ENCODE peak calls at places on chromosome 6, in nine cellular contexts. B, M, G, Q, C, K, H, R and Y are unnamed samples.

GRCh38 chr6:47034919-47035318 is 7.2 kb downstream of the ADGRF1 start:
- DNase-seq in B (no peak), H (no peak), M (no peak), C (no peak), R (no peak), K (no peak), Q (no peak), G (no peak), Y (peak; percentile 83)

GRCh38 chr6:107956586-107957164 is 1.3 kb downstream of the SEC63 start:
- DNase-seq in B (no peak), Q (no peak), G (no peak), K (no peak), C (no peak), M (no peak), R (no peak), H (no peak), Y (peak; percentile 62)

GRCh38 chr6:41551857-41552256 is 5.7 kb downstream of the FOXP4 start:
- DNase-seq in Q (no peak), B (no peak), K (no peak), M (no peak), H (no peak), G (no peak), R (no peak), C (no peak), Y (no peak)

GRCh38 chr6:89817481-89817880 is 2.1 kb downstream of the MDN1 start:
- DNase-seq in B (no peak), C (no peak), Q (no peak), R (no peak), K (no peak), H (no peak), G (no peak), M (no peak), Y (no peak)

GRCh38 chr6:3776881-3777507 is 25.5 kb upstream of the PXDC1 start:
- DNase-seq in Q (no peak), R (no peak), H (no peak), C (no peak), M (no peak), B (no peak), K (peak; percentile 14), G (no peak), Y (no peak)

GRCh38 chr6:151069641-151070040 is 170.1 kb upstream of the AKAP12 start:
- DNase-seq in G (no peak), R (no peak), Q (no peak), M (no peak), H (no peak), C (no peak), B (no peak), K (no peak), Y (no peak)

GRCh38 chr6:118745156-118745555 is 93.8 kb upstream of the CEP85L start:
- DNase-seq in M (no peak), C (no peak), R (no peak), Q (no peak), B (no peak), G (no peak), H (no peak), K (no peak), Y (no peak)

GRCh38 chr6:109738667-109739066 is 47.6 kb downstream of the FIG4 start:
- DNase-seq in C (no peak), M (no peak), G (no peak), Q (no peak), R (no peak), K (no peak), B (no peak), H (no peak), Y (no peak)

GRCh38 chr6:140438346-140438735 is 1063.9 kb upstream of the CITED2 start:
- DNase-seq in Q (no peak), K (no peak), B (no peak), R (no peak), G (no peak), M (no peak), C (no peak), H (no peak), Y (no peak)

GRCh38 chr6:158754738-158755137 is 64.4 kb downstream of the EZR start:
- DNase-seq in M (no peak), B (no peak), Q (no peak), C (no peak), R (no peak), G (no peak), K (no peak), H (no peak), Y (no peak)